ENCODE peak calls at places on chromosomes 13 and 19, in nine cellular contexts. N is stomach, O is neural progenitor cell, R is tibial nerve, W is PC-3, J is IMR-90, L is OCI-LY7, Y is fibroblast of lung, F is psoas muscle. A is an unnamed sample.

GRCh38 chr19:17205237-17206140 is 9.7 kb upstream of the USE1 start:
- DNase-seq in O (peak), J (peak), Y (peak), F (peak), W (peak), N (peak), R (no peak), L (peak), A (no peak)

GRCh38 chr19:54674021-54674617 is 11.3 kb downstream of the LILRB4 start:
- DNase-seq in F (no peak), Y (peak), R (no peak), L (peak), O (peak), J (no peak), W (peak), N (no peak), A (no peak)

GRCh38 chr19:27925202-27925601 is 1287.7 kb downstream of the UQCRFS1 start:
- DNase-seq in F (no peak), Y (no peak), O (no peak), N (no peak), L (no peak), R (no peak), J (no peak), W (no peak), A (no peak)

GRCh38 chr13:58059624-58060023 is 428.1 kb downstream of the PCDH17 start:
- DNase-seq in L (no peak), N (no peak), O (no peak), J (no peak), W (no peak), R (no peak), Y (no peak), F (no peak), A (no peak)

GRCh38 chr13:31797154-31797775 is 57.9 kb downstream of the RXFP2 start:
- DNase-seq in O (peak), W (peak), Y (peak), R (peak), N (no peak), J (peak), F (no peak), L (no peak), A (no peak)

GRCh38 chr19:7870571-7871279 is 3.5 kb downstream of the PRR36 start:
- DNase-seq in Y (peak), L (peak), R (no peak), J (no peak), O (peak), F (peak), W (peak), N (peak), A (peak)

GRCh38 chr19:996051-996838 is 4.0 kb upstream of the GRIN3B start:
- DNase-seq in J (peak), R (no peak), O (peak), W (peak), Y (peak), L (no peak), F (peak), N (peak), A (no peak)

GRCh38 chr13:74316531-74316930 is 182.3 kb upstream of the KLF12 start:
- DNase-seq in N (no peak), O (no peak), R (no peak), Y (peak), W (peak), J (peak), L (no peak), F (no peak), A (no peak)

GRCh38 chr19:51546650-51547396 is 15.4 kb upstream of the SIGLEC6 start:
- DNase-seq in O (no peak), W (peak), R (no peak), Y (no peak), F (no peak), N (no peak), L (no peak), J (peak), A (no peak)

GRCh38 chr19:980133-980998 is 3.8 kb upstream of the WDR18 start:
- DNase-seq in Y (no peak), J (no peak), L (no peak), R (no peak), W (no peak), N (no peak), F (no peak), O (peak), A (no peak)

GRCh38 chr19:5627395-5627904 is 4.6 kb downstream of the SAFB start:
- DNase-seq in F (peak), R (peak), W (no peak), L (peak), N (peak), J (peak), Y (peak), O (peak), A (peak)

GRCh38 chr19:5386841-5387240 is 46.2 kb upstream of the PTPRS start:
- DNase-seq in J (no peak), L (no peak), Y (no peak), O (no peak), R (no peak), N (no peak), F (no peak), W (no peak), A (no peak)

GRCh38 chr19:33740811-33741396 is 55.8 kb upstream of the KCTD15 start:
- DNase-seq in W (peak), O (peak), N (no peak), F (no peak), L (peak), R (no peak), Y (peak), J (peak), A (peak)

GRCh38 chr13:113209336-113209879 is at the start of gene CUL4A:
- DNase-seq in R (peak), F (peak), W (peak), N (peak), O (peak), J (peak), Y (peak), L (peak), A (peak)

GRCh38 chr19:40807147-40808020 is 8.4 kb downstream of the EGLN2 start:
- DNase-seq in Y (no peak), W (peak), O (peak), N (no peak), R (no peak), J (no peak), F (no peak), L (peak), A (no peak)

GRCh38 chr19:11405846-11406643 is 13.1 kb downstream of the RGL3 start:
- DNase-seq in J (no peak), N (no peak), O (peak), F (no peak), Y (no peak), W (no peak), R (no peak), L (no peak), A (no peak)

GRCh38 chr13:106533101-106533939 is 2.1 kb downstream of the EFNB2 start:
- DNase-seq in L (no peak), N (peak), F (peak), O (peak), J (peak), W (peak), R (peak), Y (peak), A (peak)

GRCh38 chr19:383922-384800 is 24.8 kb downstream of the C2CD4C start:
- DNase-seq in N (peak), R (no peak), W (no peak), L (no peak), O (peak), F (no peak), Y (no peak), J (no peak), A (no peak)

GRCh38 chr13:64154514-64154913 is 2738.9 kb upstream of the PCDH20 start:
- DNase-seq in N (no peak), W (peak), L (no peak), F (no peak), O (no peak), Y (peak), R (no peak), J (peak), A (no peak)

GRCh38 chr13:33303885-33304284 is 18.3 kb upstream of the STARD13 start:
- DNase-seq in L (no peak), Y (no peak), F (no peak), W (no peak), N (no peak), R (no peak), J (peak), O (no peak), A (no peak)

GRCh38 chr19:45117666-45118065 is 24.7 kb downstream of the PPP1R37 start:
- DNase-seq in J (no peak), O (no peak), L (no peak), N (no peak), F (no peak), Y (no peak), W (no peak), R (no peak), A (no peak)

GRCh38 chr13:91240341-91240740 is 107.1 kb upstream of the MIR17HG start:
- DNase-seq in Y (no peak), J (no peak), O (no peak), L (no peak), N (no peak), F (no peak), R (no peak), W (no peak), A (no peak)

GRCh38 chr13:112668924-112669323 is 20.9 kb upstream of the ATP11A start:
- DNase-seq in F (no peak), N (peak), L (no peak), O (no peak), W (no peak), Y (no peak), R (no peak), J (no peak), A (no peak)

GRCh38 chr13:22357132-22357531 is 686.3 kb downstream of the FGF9 start:
- DNase-seq in R (no peak), N (no peak), F (no peak), J (no peak), Y (peak), O (no peak), L (no peak), W (no peak), A (peak)

GRCh38 chr13:103805771-103806170 is 739.6 kb upstream of the SLC10A2 start:
- DNase-seq in W (no peak), N (no peak), J (no peak), O (no peak), F (no peak), R (no peak), L (no peak), Y (no peak), A (no peak)

GRCh38 chr13:27920677-27921420 is 1.0 kb downstream of the PDX1 start:
- DNase-seq in Y (peak), N (no peak), F (no peak), L (no peak), W (peak), J (peak), R (no peak), O (peak), A (no peak)

GRCh38 chr19:33282036-33282686 is 20.2 kb downstream of the CEBPA start:
- DNase-seq in F (no peak), R (no peak), N (no peak), O (no peak), L (no peak), W (peak), J (no peak), Y (no peak), A (no peak)

GRCh38 chr19:50383852-50384684 is at the start of gene POLD1:
- DNase-seq in J (peak), W (peak), O (peak), R (peak), L (peak), N (peak), F (peak), Y (peak), A (peak)

GRCh38 chr13:112837371-112838037 is 131.5 kb upstream of the MCF2L start:
- DNase-seq in F (no peak), R (peak), O (no peak), J (no peak), Y (no peak), N (no peak), W (no peak), L (no peak), A (no peak)

GRCh38 chr19:43668406-43669158 is 1.4 kb downstream of the PLAUR start:
- DNase-seq in W (peak), F (peak), L (peak), O (peak), J (peak), R (peak), N (peak), Y (peak), A (peak)
- TF ChIP-seq CTCF in W (no peak), F (no peak), L (no peak), O (no peak), J (no peak), R (no peak), N (no peak), Y (no peak), A (no peak)

DNA sequence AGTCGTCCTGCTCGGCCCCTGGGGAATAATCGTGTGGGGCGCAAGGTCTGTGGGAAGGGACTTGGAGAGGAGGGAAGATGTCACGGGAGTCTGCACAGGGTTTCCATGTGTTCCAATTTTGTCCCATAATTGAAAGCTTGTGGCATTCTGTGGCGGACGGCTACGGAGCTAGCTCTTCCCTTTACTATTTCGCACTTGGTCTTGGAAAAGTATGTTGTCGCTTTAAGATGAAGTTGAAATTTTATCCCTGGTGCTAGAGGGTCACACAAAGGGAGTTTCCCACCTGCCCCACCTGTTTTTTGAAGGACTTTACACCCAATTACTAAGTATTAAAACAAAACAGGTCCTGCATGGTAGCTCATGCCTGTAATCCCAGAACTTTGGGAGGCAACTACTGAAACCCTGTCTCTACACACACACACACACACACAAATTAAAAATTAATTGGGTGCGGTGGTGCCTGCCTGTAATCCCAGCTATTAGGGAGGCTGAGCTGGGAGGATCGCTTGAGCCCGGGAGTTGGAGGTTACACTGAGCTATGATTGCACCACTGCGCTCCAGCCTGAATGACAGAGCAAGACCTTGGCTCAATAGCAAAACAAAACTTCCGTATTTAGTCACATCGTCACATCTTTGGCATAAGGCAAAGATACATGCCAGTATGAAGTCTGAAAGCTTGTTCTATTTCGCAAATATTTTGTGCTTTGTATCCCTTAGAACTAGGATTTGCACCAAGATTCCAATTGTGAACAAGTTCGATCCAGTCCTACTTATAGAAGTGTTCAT is 1.0 kb upstream of the TPT1 start:
- DNase-seq in J (no peak), Y (peak), F (peak), O (no peak), L (no peak), W (peak), R (peak), N (peak), A (no peak)
- H3K27ac ChIP-seq in J (peak), Y (peak), F (peak), O (peak), L (peak), W (peak), R (peak), N (peak), A (peak)

GRCh38 chr19:15584095-15584494 is 30.9 kb upstream of the CYP4F8 start:
- DNase-seq in N (no peak), O (no peak), J (no peak), F (no peak), Y (no peak), W (no peak), R (no peak), L (no peak), A (no peak)

GRCh38 chr19:15583346-15583745 is 31.7 kb upstream of the CYP4F8 start:
- DNase-seq in J (no peak), L (no peak), R (no peak), W (no peak), O (no peak), F (no peak), Y (no peak), N (peak), A (no peak)

GRCh38 chr19:15587663-15588062 is 27.4 kb upstream of the CYP4F8 start:
- DNase-seq in L (no peak), W (no peak), F (no peak), N (peak), R (peak), J (no peak), O (no peak), Y (no peak), A (no peak)

GRCh38 chr19:15589760-15590451 is 25.1 kb upstream of the CYP4F8 start:
- DNase-seq in J (no peak), N (no peak), O (no peak), W (no peak), R (no peak), F (no peak), Y (no peak), L (no peak), A (no peak)

GRCh38 chr19:15584541-15585115 is 30.4 kb upstream of the CYP4F8 start:
- DNase-seq in J (peak), N (peak), R (peak), F (peak), W (peak), L (peak), Y (peak), O (peak), A (peak)
- TF ChIP-seq CTCF in J (peak), N (peak), R (peak), F (peak), W (peak), L (peak), Y (peak), O (peak), A (peak)

GRCh38 chr13:110521296-110521680 is 40.2 kb downstream of the RAB20 start:
- DNase-seq in N (no peak), L (no peak), Y (no peak), J (no peak), F (no peak), W (no peak), R (no peak), O (no peak), A (no peak)

GRCh38 chr13:110524484-110525254 is 36.9 kb downstream of the RAB20 start:
- DNase-seq in W (peak), O (no peak), J (no peak), L (no peak), Y (no peak), N (peak), F (no peak), R (no peak), A (peak)

GRCh38 chr13:110521946-110522345 is 39.6 kb downstream of the RAB20 start:
- DNase-seq in L (no peak), Y (no peak), F (no peak), O (no peak), N (no peak), W (no peak), R (peak), J (no peak), A (no peak)

GRCh38 chr13:110523838-110524237 is 37.7 kb downstream of the RAB20 start:
- DNase-seq in O (no peak), F (no peak), J (no peak), R (no peak), W (no peak), Y (no peak), L (no peak), N (no peak), A (no peak)

DNA sequence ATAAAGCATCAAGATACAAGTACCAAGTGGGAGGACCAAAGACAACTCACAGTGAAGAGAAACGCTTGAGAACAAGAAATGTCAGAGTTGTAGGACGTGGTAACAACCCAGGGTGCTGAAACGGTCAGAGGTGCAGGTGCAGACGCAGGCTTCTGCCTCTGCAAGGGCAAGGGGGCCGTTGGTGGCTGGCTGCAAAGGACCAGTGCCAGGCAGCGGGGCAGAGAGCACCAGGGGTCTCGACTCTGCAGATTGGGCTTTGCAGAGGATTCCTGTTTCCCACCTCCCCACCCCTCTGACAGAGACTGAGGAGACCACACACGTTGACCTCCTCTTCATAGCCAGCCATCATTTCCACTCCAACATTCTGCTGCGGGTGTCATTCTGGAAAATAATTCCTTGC is 38.3 kb downstream of the RAB20 start:
- DNase-seq in Y (no peak), L (no peak), N (no peak), W (no peak), O (no peak), F (no peak), J (no peak), R (no peak), A (no peak)
- H3K27ac ChIP-seq in Y (no peak), L (no peak), N (no peak), W (no peak), O (no peak), F (no peak), J (no peak), R (peak), A (no peak)

A was measured in heart left ventricle.